ENCODE peak calls at places on chromosomes 1 and 21, in seven cellular contexts. A is bronchial epithelial cell, D is gastrocnemius medialis, I is choroid plexus epithelial cell, T is IMR-90, Q is suprapubic skin, B is cardiac fibroblast. M is an unnamed sample.

GRCh38 chr1:59072017-59072947 is 224.6 kb upstream of the FGGY start:
- DNase-seq in A (peak; percentile 66), D (no peak), I (peak; percentile 50), T (peak; percentile 4), Q (no peak), B (no peak), M (no peak)

GRCh38 chr1:193406901-193407300 is 220.5 kb upstream of the B3GALT2 start:
- DNase-seq in A (peak; percentile 56), D (no peak), I (peak; percentile 90), T (peak; percentile 72), Q (no peak), B (peak; percentile 79), M (no peak)

GRCh38 chr1:69737527-69738176 is 169.9 kb downstream of the LRRC7 start:
- DNase-seq in A (peak; percentile 69), D (no peak), I (peak; percentile 90), T (peak; percentile 67), Q (no peak), B (peak; percentile 84), M (no peak)

GRCh38 chr1:21503706-21504377 is 5.4 kb upstream of the ALPL start:
- DNase-seq in A (no peak), D (no peak), I (no peak), T (no peak), Q (peak; percentile 53), B (no peak), M (no peak)

GRCh38 chr1:241606544-241606943 is 33.6 kb downstream of the CHML start:
- DNase-seq in A (peak; percentile 90), D (no peak), I (no peak), T (no peak), Q (no peak), B (no peak), M (no peak)

GRCh38 chr1:31381394-31382287 is 8.8 kb upstream of the FABP3 start:
- DNase-seq in A (no peak), D (peak; percentile 84), I (no peak), T (no peak), Q (no peak), B (peak; percentile 55), M (no peak)

GRCh38 chr1:155981266-155982088 is 3.1 kb upstream of the ARHGEF2 start:
- DNase-seq in A (peak; percentile 66), D (no peak), I (peak; percentile 73), T (peak; percentile 89), Q (no peak), B (peak; percentile 84), M (no peak)

GRCh38 chr1:167631386-167631941 is 1.4 kb downstream of the RCSD1 start:
- DNase-seq in A (no peak), D (no peak), I (no peak), T (no peak), Q (no peak), B (no peak), M (no peak)

GRCh38 chr1:225919906-225920305 is 4.1 kb downstream of the PYCR2 start:
- DNase-seq in A (peak; percentile 93), D (peak; percentile 29), I (peak; percentile 54), T (peak; percentile 77), Q (no peak), B (peak; percentile 94), M (no peak)

GRCh38 chr1:26049531-26050254 is 3.8 kb upstream of the SLC30A2 start:
- DNase-seq in A (no peak), D (peak; percentile 86), I (peak; percentile 15), T (peak; percentile 10), Q (no peak), B (no peak), M (no peak)

GRCh38 chr1:33852711-33853110 is 11.2 kb upstream of the HMGB4 start:
- DNase-seq in A (no peak), D (no peak), I (no peak), T (no peak), Q (no peak), B (no peak), M (no peak)

GRCh38 chr1:234261545-234261944 is 111.7 kb upstream of the COA6 start:
- DNase-seq in A (no peak), D (no peak), I (no peak), T (no peak), Q (no peak), B (no peak), M (no peak)

GRCh38 chr1:227884370-227885134 is 63.2 kb downstream of the WNT9A start:
- DNase-seq in A (no peak), D (no peak), I (no peak), T (no peak), Q (no peak), B (no peak), M (peak; percentile 8)

GRCh38 chr1:81174811-81175476 is 625.8 kb upstream of the ADGRL2 start:
- DNase-seq in A (peak; percentile 99), D (no peak), I (peak; percentile 40), T (peak; percentile 86), Q (no peak), B (no peak), M (no peak)

GRCh38 chr1:221239911-221240310 is 360.7 kb downstream of the HLX start:
- DNase-seq in A (peak; percentile 87), D (no peak), I (no peak), T (no peak), Q (no peak), B (no peak), M (no peak)

GRCh38 chr21:31599563-31599962 is 59.9 kb upstream of the SOD1 start:
- DNase-seq in A (no peak), D (no peak), I (no peak), T (no peak), Q (no peak), B (no peak), M (no peak)

GRCh38 chr1:103106426-103107321 is 1.6 kb downstream of the COL11A1 start:
- DNase-seq in A (peak; percentile 54), D (no peak), I (peak; percentile 93), T (peak; percentile 30), Q (no peak), B (peak; percentile 58), M (no peak)
- TF ChIP-seq CTCF in A (peak; percentile 49), D (peak; percentile 48), I (peak; percentile 66), T (peak; percentile 54), Q (peak; percentile 39), B (peak; percentile 44), M (no peak)

GRCh38 chr1:119898520-119898919 is 2.2 kb upstream of the ADAM30 start:
- DNase-seq in A (no peak), D (no peak), I (no peak), T (peak; percentile 12), Q (no peak), B (no peak), M (no peak)
- TF ChIP-seq CTCF in A (no peak), D (no peak), I (no peak), T (no peak), Q (no peak), B (no peak), M (no peak)

DNA sequence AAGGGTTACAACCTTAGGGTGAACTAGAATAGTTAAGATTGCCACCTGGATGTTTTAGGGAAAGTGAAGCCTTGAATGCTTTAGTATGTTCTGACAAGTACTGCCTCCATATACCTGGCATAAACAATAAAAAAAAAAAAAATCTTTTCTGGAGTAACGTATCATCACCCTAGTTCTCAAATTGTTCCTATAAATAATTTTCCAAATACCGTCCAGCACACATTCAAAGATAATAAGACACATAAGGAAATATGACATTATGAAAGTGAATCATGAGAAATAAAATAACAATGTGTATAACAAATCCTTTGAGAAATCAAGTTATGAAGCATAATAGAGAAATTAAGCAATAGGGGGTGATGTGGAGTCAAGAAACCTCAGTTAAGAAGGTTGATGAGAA is 20.6 kb downstream of the C1orf141 start:
- DNase-seq in A (no peak), D (no peak), I (no peak), T (no peak), Q (no peak), B (no peak), M (no peak)
- TF ChIP-seq CTCF in A (no peak), D (no peak), I (no peak), T (no peak), Q (no peak), B (no peak), M (no peak)

GRCh38 chr1:24027838-24028468 is 47.8 kb upstream of the SRSF10 start:
- DNase-seq in A (peak; percentile 54), D (no peak), I (peak; percentile 86), T (peak; percentile 73), Q (no peak), B (peak; percentile 86), M (no peak)
- TF ChIP-seq CTCF in A (peak; percentile 38), D (peak; percentile 66), I (peak; percentile 66), T (peak; percentile 70), Q (no peak), B (peak; percentile 63), M (no peak)

GRCh38 chr1:16367968-16368910 is 1.2 kb downstream of the SZRD1 start:
- DNase-seq in A (peak; percentile 40), D (no peak), I (peak; percentile 37), T (peak; percentile 60), Q (no peak), B (peak; percentile 40), M (no peak)

GRCh38 chr1:16366722-16367257 is at the start of gene SZRD1:
- DNase-seq in A (peak; percentile 98), D (peak; percentile 94), I (peak; percentile 100), T (peak; percentile 99), Q (peak; percentile 96), B (peak; percentile 100), M (peak; percentile 76)

GRCh38 chr1:16371725-16372124 is 4.7 kb downstream of the SZRD1 start:
- DNase-seq in A (peak; percentile 57), D (no peak), I (peak; percentile 70), T (peak; percentile 65), Q (no peak), B (peak; percentile 76), M (no peak)

GRCh38 chr1:16369821-16370220 is 2.8 kb downstream of the SZRD1 start:
- DNase-seq in A (no peak), D (no peak), I (no peak), T (no peak), Q (no peak), B (no peak), M (no peak)

GRCh38 chr1:16367258-16367967 is 371 bp downstream of the SZRD1 start:
- DNase-seq in A (peak; percentile 62), D (peak; percentile 68), I (peak; percentile 90), T (peak; percentile 85), Q (peak; percentile 88), B (peak; percentile 95), M (peak; percentile 71)
- TF ChIP-seq CTCF in A (no peak), D (no peak), I (no peak), T (no peak), Q (no peak), B (no peak), M (no peak)

GRCh38 chr1:224169876-224170275 is 13.2 kb upstream of the DEGS1 start:
- DNase-seq in A (no peak), D (no peak), I (peak; percentile 32), T (no peak), Q (no peak), B (no peak), M (no peak)
- TF ChIP-seq CTCF in A (no peak), D (no peak), I (no peak), T (no peak), Q (no peak), B (no peak), M (no peak)

DNA sequence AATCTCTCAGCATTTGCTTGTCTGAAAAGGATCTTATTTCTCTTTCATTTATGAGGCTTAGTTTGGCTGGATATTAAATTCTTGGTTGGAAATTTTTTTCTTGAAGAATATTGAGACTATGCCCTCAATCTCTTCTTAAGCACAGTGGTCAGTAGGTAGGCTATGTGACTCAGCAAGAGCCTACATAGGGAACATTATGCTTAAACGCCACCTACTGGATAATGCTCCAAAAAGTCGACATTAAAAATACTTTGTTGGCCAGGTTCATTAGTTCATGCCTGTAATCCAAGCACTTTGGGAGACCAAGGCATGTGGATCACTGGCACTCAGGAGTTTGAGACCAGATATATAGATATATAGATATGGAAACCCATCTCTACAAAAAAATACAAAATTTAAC is 678.0 kb upstream of the USP24 start:
- DNase-seq in A (peak; percentile 73), D (no peak), I (peak; percentile 86), T (peak; percentile 61), Q (no peak), B (peak; percentile 70), M (no peak)
- TF ChIP-seq CTCF in A (peak; percentile 49), D (peak; percentile 17), I (peak; percentile 56), T (peak; percentile 38), Q (no peak), B (peak; percentile 24), M (no peak)